ENCODE peak calls at places on chromosomes 16 and 17, in ten cellular contexts. One of them, this sample, is unnamed.

GRCh38 chr17:69357701-69358100 is 30.8 kb upstream of the ABCA5 start:
- DNase-seq in fibroblast of lung: no peak
- DNase-seq in cardiac fibroblast: no peak
- DNase-seq in AG04450: no peak
- DNase-seq in AG09309: no peak
- DNase-seq in right atrium auricular region: no peak
- DNase-seq in OCI-LY7: peak
- DNase-seq in AG04449: no peak
- DNase-seq in suprapubic skin: no peak
- DNase-seq in thoracic aorta: no peak
- DNase-seq in this sample: no peak

GRCh38 chr16:84237994-84238750 is 1.6 kb downstream of the KCNG4 start:
- DNase-seq in fibroblast of lung: no peak
- DNase-seq in right atrium auricular region: no peak
- DNase-seq in thoracic aorta: no peak
- DNase-seq in AG04449: no peak
- DNase-seq in AG09309: no peak
- DNase-seq in suprapubic skin: no peak
- DNase-seq in AG04450: no peak
- DNase-seq in OCI-LY7: no peak
- DNase-seq in cardiac fibroblast: no peak
- DNase-seq in this sample: no peak

GRCh38 chr16:58938856-58939255 is 204.7 kb upstream of the GOT2 start:
- DNase-seq in right atrium auricular region: no peak
- DNase-seq in cardiac fibroblast: no peak
- DNase-seq in fibroblast of lung: no peak
- DNase-seq in thoracic aorta: no peak
- DNase-seq in OCI-LY7: no peak
- DNase-seq in AG04450: no peak
- DNase-seq in AG09309: no peak
- DNase-seq in suprapubic skin: no peak
- DNase-seq in AG04449: no peak
- DNase-seq in this sample: no peak

GRCh38 chr16:56480776-56481467 is 29.6 kb downstream of the OGFOD1 start:
- DNase-seq in AG04450: no peak
- DNase-seq in right atrium auricular region: no peak
- DNase-seq in cardiac fibroblast: no peak
- DNase-seq in OCI-LY7: no peak
- DNase-seq in thoracic aorta: no peak
- DNase-seq in AG04449: no peak
- DNase-seq in AG09309: no peak
- DNase-seq in fibroblast of lung: no peak
- DNase-seq in suprapubic skin: no peak
- DNase-seq in this sample: no peak

GRCh38 chr17:78748048-78748729 is 33.9 kb downstream of the CYTH1 start:
- DNase-seq in fibroblast of lung: no peak
- DNase-seq in suprapubic skin: no peak
- DNase-seq in thoracic aorta: no peak
- DNase-seq in right atrium auricular region: no peak
- DNase-seq in cardiac fibroblast: no peak
- DNase-seq in AG04449: no peak
- DNase-seq in AG04450: no peak
- DNase-seq in OCI-LY7: no peak
- DNase-seq in AG09309: no peak
- DNase-seq in this sample: no peak

GRCh38 chr16:87801679-87802300 is 36.0 kb upstream of the KLHDC4 start:
- DNase-seq in AG04450: no peak
- DNase-seq in AG04449: no peak
- DNase-seq in suprapubic skin: no peak
- DNase-seq in right atrium auricular region: no peak
- DNase-seq in thoracic aorta: no peak
- DNase-seq in fibroblast of lung: no peak
- DNase-seq in OCI-LY7: peak
- DNase-seq in AG09309: no peak
- DNase-seq in cardiac fibroblast: no peak
- DNase-seq in this sample: no peak

GRCh38 chr17:60641810-60642220 is 35.8 kb upstream of the BCAS3 start:
- DNase-seq in cardiac fibroblast: peak
- DNase-seq in suprapubic skin: no peak
- DNase-seq in AG09309: peak
- DNase-seq in AG04450: peak
- DNase-seq in AG04449: no peak
- DNase-seq in OCI-LY7: peak
- DNase-seq in thoracic aorta: no peak
- DNase-seq in right atrium auricular region: peak
- DNase-seq in fibroblast of lung: peak
- DNase-seq in this sample: peak

GRCh38 chr16:24717411-24717810 is 12.0 kb upstream of the TNRC6A start:
- DNase-seq in OCI-LY7: no peak
- DNase-seq in thoracic aorta: no peak
- DNase-seq in right atrium auricular region: no peak
- DNase-seq in fibroblast of lung: peak
- DNase-seq in cardiac fibroblast: peak
- DNase-seq in AG04449: no peak
- DNase-seq in AG04450: no peak
- DNase-seq in AG09309: no peak
- DNase-seq in suprapubic skin: no peak
- DNase-seq in this sample: no peak

GRCh38 chr16:38941-39892 is 14.2 kb downstream of the POLR3K start:
- DNase-seq in OCI-LY7: peak
- DNase-seq in AG04449: no peak
- DNase-seq in AG09309: no peak
- DNase-seq in AG04450: no peak
- DNase-seq in right atrium auricular region: no peak
- DNase-seq in suprapubic skin: no peak
- DNase-seq in thoracic aorta: no peak
- DNase-seq in cardiac fibroblast: no peak
- DNase-seq in fibroblast of lung: no peak
- DNase-seq in this sample: no peak

GRCh38 chr17:57692770-57693169 is 52.3 kb downstream of the CCDC182 start:
- DNase-seq in AG09309: no peak
- DNase-seq in thoracic aorta: no peak
- DNase-seq in AG04450: no peak
- DNase-seq in right atrium auricular region: no peak
- DNase-seq in fibroblast of lung: no peak
- DNase-seq in suprapubic skin: no peak
- DNase-seq in cardiac fibroblast: no peak
- DNase-seq in OCI-LY7: no peak
- DNase-seq in AG04449: no peak
- DNase-seq in this sample: no peak

GRCh38 chr16:51540259-51540658 is 389.2 kb upstream of the SALL1 start:
- DNase-seq in cardiac fibroblast: no peak
- DNase-seq in AG04449: no peak
- DNase-seq in right atrium auricular region: no peak
- DNase-seq in OCI-LY7: no peak
- DNase-seq in AG04450: no peak
- DNase-seq in suprapubic skin: no peak
- DNase-seq in thoracic aorta: no peak
- DNase-seq in AG09309: no peak
- DNase-seq in fibroblast of lung: peak
- DNase-seq in this sample: no peak

DNA sequence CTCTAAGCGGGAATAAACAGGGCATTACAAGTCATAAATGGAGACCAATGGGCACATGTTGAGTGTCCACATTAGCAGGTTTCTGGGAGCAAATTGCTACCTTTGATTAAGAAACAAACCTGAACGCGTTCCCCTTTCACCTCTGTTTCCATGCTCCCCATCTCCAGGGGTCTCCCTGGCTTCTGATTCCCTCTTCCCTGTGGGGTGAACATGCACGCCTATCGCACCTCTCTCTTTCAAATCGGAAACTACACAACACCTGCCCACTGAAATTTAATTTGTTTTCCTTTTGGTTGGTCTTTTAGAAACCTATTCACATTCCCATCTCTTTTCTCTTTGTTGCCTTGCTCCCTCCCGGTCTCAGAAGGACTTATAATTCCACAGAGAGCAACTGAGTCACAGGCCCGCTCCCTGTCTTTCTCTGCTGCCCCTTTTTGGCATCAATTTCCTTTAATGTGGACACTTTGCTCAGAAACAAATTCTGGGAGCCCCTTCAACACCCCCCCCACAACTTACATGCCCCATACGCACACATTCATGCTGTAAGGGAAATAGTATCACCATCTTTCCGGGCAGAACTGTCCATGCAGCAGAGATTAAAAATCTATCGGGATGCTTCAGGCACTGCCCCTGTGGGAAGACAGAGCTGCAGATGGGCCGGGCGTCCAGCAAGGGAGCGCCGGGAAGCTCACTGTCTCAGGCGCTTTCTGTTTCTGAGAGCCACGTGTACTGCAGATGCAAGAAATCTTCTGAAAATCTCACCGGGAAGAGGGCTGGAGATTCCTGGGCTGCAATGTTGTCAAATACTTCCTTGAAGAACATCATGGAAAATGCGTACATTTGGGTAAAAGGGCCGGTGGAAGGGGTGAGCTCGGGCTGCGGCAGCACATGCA is 7.2 kb upstream of the FOXF1 start:
- DNase-seq in thoracic aorta: no peak
- DNase-seq in right atrium auricular region: no peak
- DNase-seq in cardiac fibroblast: no peak
- DNase-seq in AG04449: no peak
- DNase-seq in fibroblast of lung: no peak
- DNase-seq in AG04450: no peak
- DNase-seq in AG09309: no peak
- DNase-seq in suprapubic skin: no peak
- DNase-seq in OCI-LY7: no peak
- DNase-seq in this sample: no peak
- H3K4me3 ChIP-seq in thoracic aorta: no peak
- H3K4me3 ChIP-seq in right atrium auricular region: no peak
- H3K4me3 ChIP-seq in cardiac fibroblast: no peak
- H3K4me3 ChIP-seq in AG04449: no peak
- H3K4me3 ChIP-seq in fibroblast of lung: no peak
- H3K4me3 ChIP-seq in AG04450: peak
- H3K4me3 ChIP-seq in AG09309: no peak
- H3K4me3 ChIP-seq in suprapubic skin: no peak
- H3K4me3 ChIP-seq in OCI-LY7: no peak
- H3K4me3 ChIP-seq in this sample: no peak

DNA sequence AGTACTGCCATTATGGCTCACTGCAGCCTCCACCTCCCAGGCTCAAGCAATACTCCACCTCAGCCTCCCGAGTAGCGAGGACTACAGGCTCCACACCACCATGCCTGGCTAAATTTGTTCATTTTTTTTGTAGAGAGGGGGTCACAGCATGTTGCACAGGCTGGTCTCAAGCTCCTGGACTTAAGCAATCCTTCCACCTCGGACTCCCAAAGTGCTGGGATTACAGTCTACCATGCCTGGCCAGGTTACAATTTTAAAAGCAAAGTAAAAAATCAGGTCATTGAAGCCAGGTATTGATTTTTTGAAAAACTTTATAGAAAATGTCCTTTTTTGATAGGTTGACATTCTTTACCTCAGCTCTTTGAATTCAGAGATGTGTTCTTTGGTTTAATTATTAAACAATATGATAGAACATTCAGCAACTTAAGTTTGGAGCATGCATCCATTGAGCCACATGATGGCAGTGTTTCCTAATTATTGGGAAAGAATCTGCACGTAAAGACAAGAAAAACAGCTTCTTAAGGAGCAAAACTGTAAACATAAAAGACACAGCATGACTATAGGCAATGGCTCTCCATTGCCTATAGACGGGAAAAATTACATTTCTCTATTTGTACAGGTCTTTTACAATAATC is 1.7 kb upstream of the SLC16A11 start:
- DNase-seq in right atrium auricular region: no peak
- DNase-seq in AG04449: peak
- DNase-seq in suprapubic skin: no peak
- DNase-seq in fibroblast of lung: peak
- DNase-seq in AG09309: no peak
- DNase-seq in cardiac fibroblast: peak
- DNase-seq in thoracic aorta: no peak
- DNase-seq in OCI-LY7: peak
- DNase-seq in AG04450: peak
- DNase-seq in this sample: peak
- H3K4me3 ChIP-seq in right atrium auricular region: peak
- H3K4me3 ChIP-seq in AG04449: no peak
- H3K4me3 ChIP-seq in suprapubic skin: peak
- H3K4me3 ChIP-seq in fibroblast of lung: no peak
- H3K4me3 ChIP-seq in AG09309: no peak
- H3K4me3 ChIP-seq in cardiac fibroblast: no peak
- H3K4me3 ChIP-seq in thoracic aorta: peak
- H3K4me3 ChIP-seq in OCI-LY7: no peak
- H3K4me3 ChIP-seq in AG04450: no peak
- H3K4me3 ChIP-seq in this sample: no peak

DNA sequence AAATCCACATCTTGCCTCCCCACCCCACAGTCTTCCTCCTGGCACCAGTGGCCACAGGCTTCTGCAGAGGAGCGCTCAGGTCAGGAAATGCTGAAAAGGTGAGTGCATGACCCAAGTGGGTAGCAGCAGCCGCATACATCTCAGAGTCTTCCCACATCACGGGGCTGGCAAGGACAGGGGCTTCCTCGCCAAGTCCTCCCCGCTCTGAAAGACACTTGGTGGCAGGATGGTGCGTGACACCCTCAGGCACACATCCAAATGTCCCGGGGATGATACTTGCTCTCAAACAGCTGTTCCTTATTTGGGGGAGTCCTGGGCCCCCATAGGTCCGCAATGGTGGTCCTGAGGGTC is 8.8 kb upstream of the SLC16A5 start:
- DNase-seq in fibroblast of lung: no peak
- DNase-seq in OCI-LY7: no peak
- DNase-seq in AG09309: no peak
- DNase-seq in AG04450: no peak
- DNase-seq in right atrium auricular region: no peak
- DNase-seq in cardiac fibroblast: no peak
- DNase-seq in thoracic aorta: no peak
- DNase-seq in suprapubic skin: no peak
- DNase-seq in AG04449: no peak
- DNase-seq in this sample: no peak
- H3K4me3 ChIP-seq in fibroblast of lung: no peak
- H3K4me3 ChIP-seq in OCI-LY7: no peak
- H3K4me3 ChIP-seq in AG09309: no peak
- H3K4me3 ChIP-seq in AG04450: no peak
- H3K4me3 ChIP-seq in right atrium auricular region: no peak
- H3K4me3 ChIP-seq in cardiac fibroblast: no peak
- H3K4me3 ChIP-seq in thoracic aorta: no peak
- H3K4me3 ChIP-seq in suprapubic skin: no peak
- H3K4me3 ChIP-seq in AG04449: no peak
- H3K4me3 ChIP-seq in this sample: no peak

GRCh38 chr17:49193513-49194296 is 16.7 kb downstream of the GNGT2 start:
- DNase-seq in right atrium auricular region: peak
- DNase-seq in fibroblast of lung: peak
- DNase-seq in AG09309: no peak
- DNase-seq in AG04449: no peak
- DNase-seq in suprapubic skin: no peak
- DNase-seq in AG04450: no peak
- DNase-seq in cardiac fibroblast: peak
- DNase-seq in OCI-LY7: peak
- DNase-seq in thoracic aorta: no peak
- DNase-seq in this sample: no peak
- H3K4me3 ChIP-seq in right atrium auricular region: peak
- H3K4me3 ChIP-seq in fibroblast of lung: peak
- H3K4me3 ChIP-seq in AG09309: peak
- H3K4me3 ChIP-seq in AG04449: peak
- H3K4me3 ChIP-seq in suprapubic skin: peak
- H3K4me3 ChIP-seq in AG04450: peak
- H3K4me3 ChIP-seq in cardiac fibroblast: peak
- H3K4me3 ChIP-seq in OCI-LY7: peak
- H3K4me3 ChIP-seq in thoracic aorta: peak
- H3K4me3 ChIP-seq in this sample: peak